ENCODE peak calls at places on chromosomes 13 and 19, in ten cellular contexts. D, H, Y, W, O, J, I, A, G and U are unnamed samples.
A peak's percentile ranks its signal among the peaks of the same experiment; 100 is the strongest.

GRCh38 chr13:94956407-94957110 is 244.2 kb upstream of the SOX21 start:
- DNase-seq in D (no peak), I (no peak), O (no peak), J (no peak), G (no peak), Y (no peak), H (no peak), W (no peak), A (no peak), U (no peak)

GRCh38 chr19:12733369-12733896 is 1.1 kb downstream of the TRIR start:
- DNase-seq in D (peak; percentile 46), I (peak; percentile 34), G (no peak), W (peak; percentile 49), O (no peak), A (no peak), H (no peak), J (peak; percentile 19), Y (no peak), U (no peak)

GRCh38 chr13:30676672-30677071 is 58.7 kb upstream of the ALOX5AP start:
- DNase-seq in A (no peak), D (peak; percentile 35), I (no peak), J (no peak), O (no peak), W (peak; percentile 58), Y (no peak), G (no peak), H (no peak), U (no peak)

GRCh38 chr19:46748325-46749109 is 2.3 kb upstream of the STRN4 start:
- DNase-seq in W (peak; percentile 79), A (peak; percentile 59), G (no peak), J (peak; percentile 66), Y (peak; percentile 34), D (peak; percentile 51), H (peak; percentile 34), I (peak; percentile 35), O (no peak), U (no peak)

GRCh38 chr19:5718032-5718578 is 1.8 kb downstream of the LONP1 start:
- DNase-seq in O (no peak), D (peak; percentile 76), G (no peak), J (no peak), A (peak; percentile 4), I (no peak), W (peak; percentile 28), Y (no peak), H (no peak), U (no peak)

GRCh38 chr19:40474737-40475136 is 7.9 kb downstream of the SPTBN4 start:
- DNase-seq in W (no peak), G (no peak), A (no peak), J (no peak), H (no peak), O (no peak), I (no peak), Y (no peak), D (no peak), U (no peak)

GRCh38 chr19:16894080-16894479 is 5.3 kb downstream of the F2RL3 start:
- DNase-seq in H (no peak), G (no peak), Y (no peak), A (no peak), W (no peak), I (no peak), J (no peak), D (no peak), O (no peak), U (no peak)

GRCh38 chr13:106533101-106533939 is 2.1 kb downstream of the EFNB2 start:
- DNase-seq in A (no peak), D (peak; percentile 85), I (no peak), J (no peak), H (peak; percentile 72), W (peak; percentile 86), O (no peak), G (peak; percentile 85), Y (peak; percentile 57), U (peak; percentile 60)

GRCh38 chr13:35712907-35713685 is 236.6 kb upstream of the MAB21L1 start:
- DNase-seq in D (no peak), J (no peak), G (no peak), W (peak; percentile 19), H (no peak), O (no peak), I (no peak), Y (no peak), A (no peak), U (no peak)

GRCh38 chr19:35346193-35347052 is 1.3 kb upstream of the FFAR1 start:
- DNase-seq in G (no peak), J (peak; percentile 52), Y (no peak), W (no peak), A (peak; percentile 26), I (peak; percentile 83), H (no peak), D (no peak), O (no peak), U (peak; percentile 76)

GRCh38 chr19:13938361-13939027 is at the start of gene PODNL1:
- DNase-seq in I (no peak), J (no peak), H (no peak), G (no peak), W (peak; percentile 64), Y (no peak), O (no peak), D (no peak), A (no peak), U (no peak)

GRCh38 chr19:33236696-33237390 is 11.2 kb upstream of the SLC7A10 start:
- DNase-seq in H (no peak), O (no peak), W (no peak), D (no peak), Y (no peak), J (no peak), A (no peak), G (no peak), I (no peak), U (no peak)

GRCh38 chr13:110518571-110518970 is 43.0 kb downstream of the RAB20 start:
- DNase-seq in A (peak; percentile 40), W (no peak), D (no peak), H (no peak), O (no peak), I (no peak), G (no peak), J (no peak), Y (no peak), U (no peak)

GRCh38 chr13:76953921-76954320 is 5.6 kb downstream of the ACOD1 start:
- DNase-seq in G (no peak), Y (no peak), J (no peak), H (no peak), A (no peak), I (no peak), D (no peak), O (no peak), W (no peak), U (no peak)

GRCh38 chr13:49357694-49358093 is 86.2 kb downstream of the CAB39L start:
- DNase-seq in A (no peak), H (no peak), G (no peak), O (no peak), W (peak; percentile 30), D (peak; percentile 78), Y (no peak), J (no peak), I (no peak), U (no peak)

GRCh38 chr13:53839461-53839860 is 810.8 kb downstream of the OLFM4 start:
- DNase-seq in Y (no peak), H (no peak), A (no peak), G (no peak), D (no peak), I (no peak), O (no peak), J (no peak), W (no peak), U (no peak)

GRCh38 chr19:16330368-16330801 is 5.8 kb downstream of the KLF2 start:
- DNase-seq in A (peak; percentile 80), I (peak; percentile 75), D (peak; percentile 97), Y (peak; percentile 76), J (peak; percentile 87), H (no peak), W (peak; percentile 87), O (no peak), G (peak; percentile 93), U (peak; percentile 86)

GRCh38 chr19:19619121-19619848 is 798 bp upstream of the PBX4 start:
- DNase-seq in D (no peak), A (no peak), Y (no peak), I (no peak), J (no peak), H (no peak), O (no peak), G (no peak), W (no peak), U (no peak)

GRCh38 chr13:112692104-112692503 is 2.3 kb downstream of the ATP11A start:
- DNase-seq in J (no peak), O (no peak), W (no peak), H (no peak), A (no peak), G (no peak), D (no peak), Y (no peak), I (no peak), U (no peak)